ENCODE peak calls at places on chromosome 20, in seven cellular contexts. One of them, this sample, is unnamed.

GRCh38 chr20:25046181-25046641 is 11.7 kb downstream of the ACSS1 start:
- DNase-seq in K562: no peak
- DNase-seq in HCT116: no peak
- DNase-seq in H1: no peak
- DNase-seq in HepG2: peak
- DNase-seq in SK-N-SH: no peak
- DNase-seq in GM12878: no peak
- DNase-seq in this sample: no peak

GRCh38 chr20:9300080-9300479 is 214.3 kb upstream of the LAMP5 start:
- DNase-seq in K562: no peak
- DNase-seq in HCT116: no peak
- DNase-seq in H1: no peak
- DNase-seq in HepG2: no peak
- DNase-seq in SK-N-SH: no peak
- DNase-seq in GM12878: no peak
- DNase-seq in this sample: no peak

GRCh38 chr20:18972251-18972876 is 158.8 kb downstream of the SCP2D1 start:
- DNase-seq in K562: no peak
- DNase-seq in HCT116: no peak
- DNase-seq in H1: no peak
- DNase-seq in HepG2: no peak
- DNase-seq in SK-N-SH: no peak
- DNase-seq in GM12878: no peak
- DNase-seq in this sample: no peak

GRCh38 chr20:17749979-17750721 is 50.4 kb downstream of the BANF2 start:
- DNase-seq in K562: no peak
- DNase-seq in HCT116: no peak
- DNase-seq in H1: no peak
- DNase-seq in HepG2: peak
- DNase-seq in SK-N-SH: no peak
- DNase-seq in GM12878: no peak
- DNase-seq in this sample: peak

GRCh38 chr20:56925696-56926101 is 296.6 kb downstream of the TFAP2C start:
- DNase-seq in K562: no peak
- DNase-seq in HCT116: no peak
- DNase-seq in H1: peak
- DNase-seq in HepG2: no peak
- DNase-seq in SK-N-SH: no peak
- DNase-seq in GM12878: no peak
- DNase-seq in this sample: no peak

GRCh38 chr20:7627734-7628663 is 312.3 kb downstream of the HAO1 start:
- DNase-seq in K562: no peak
- DNase-seq in HCT116: no peak
- DNase-seq in H1: no peak
- DNase-seq in HepG2: no peak
- DNase-seq in SK-N-SH: no peak
- DNase-seq in GM12878: no peak
- DNase-seq in this sample: no peak

GRCh38 chr20:38343107-38343797 is 3.0 kb upstream of the LBP start:
- DNase-seq in K562: peak
- DNase-seq in HCT116: no peak
- DNase-seq in H1: no peak
- DNase-seq in HepG2: peak
- DNase-seq in SK-N-SH: no peak
- DNase-seq in GM12878: no peak
- DNase-seq in this sample: no peak

GRCh38 chr20:5553194-5553815 is 196.9 kb upstream of the SHLD1 start:
- DNase-seq in K562: no peak
- DNase-seq in HCT116: no peak
- DNase-seq in H1: no peak
- DNase-seq in HepG2: no peak
- DNase-seq in SK-N-SH: no peak
- DNase-seq in GM12878: no peak
- DNase-seq in this sample: no peak

GRCh38 chr20:63042448-63043071 is 35.8 kb upstream of the BHLHE23 start:
- DNase-seq in K562: no peak
- DNase-seq in HCT116: no peak
- DNase-seq in H1: no peak
- DNase-seq in HepG2: no peak
- DNase-seq in SK-N-SH: no peak
- DNase-seq in GM12878: peak
- DNase-seq in this sample: no peak

GRCh38 chr20:23143098-23143497 is 57.0 kb upstream of the CD93 start:
- DNase-seq in K562: peak
- DNase-seq in HCT116: peak
- DNase-seq in H1: no peak
- DNase-seq in HepG2: peak
- DNase-seq in SK-N-SH: no peak
- DNase-seq in GM12878: no peak
- DNase-seq in this sample: no peak

GRCh38 chr20:56653221-56653620 is 24.1 kb downstream of the TFAP2C start:
- DNase-seq in K562: no peak
- DNase-seq in HCT116: no peak
- DNase-seq in H1: no peak
- DNase-seq in HepG2: no peak
- DNase-seq in SK-N-SH: no peak
- DNase-seq in GM12878: no peak
- DNase-seq in this sample: no peak

GRCh38 chr20:48406462-48407235 is 421.1 kb downstream of the PREX1 start:
- DNase-seq in K562: no peak
- DNase-seq in HCT116: no peak
- DNase-seq in H1: no peak
- DNase-seq in HepG2: no peak
- DNase-seq in SK-N-SH: no peak
- DNase-seq in GM12878: no peak
- DNase-seq in this sample: no peak
- TF ChIP-seq JUND in K562: no peak
- TF ChIP-seq JUND in HCT116: no peak
- TF ChIP-seq JUND in H1: no peak
- TF ChIP-seq JUND in HepG2: no peak
- TF ChIP-seq JUND in SK-N-SH: no peak
- TF ChIP-seq JUND in GM12878: no peak
- TF ChIP-seq JUND in this sample: no peak

GRCh38 chr20:61718361-61718760 is 347.3 kb downstream of the TAF4 start:
- DNase-seq in K562: no peak
- DNase-seq in HCT116: no peak
- DNase-seq in H1: no peak
- DNase-seq in HepG2: no peak
- DNase-seq in SK-N-SH: no peak
- DNase-seq in GM12878: no peak
- DNase-seq in this sample: no peak
- TF ChIP-seq JUND in K562: no peak
- TF ChIP-seq JUND in HCT116: no peak
- TF ChIP-seq JUND in H1: no peak
- TF ChIP-seq JUND in HepG2: no peak
- TF ChIP-seq JUND in SK-N-SH: no peak
- TF ChIP-seq JUND in GM12878: no peak
- TF ChIP-seq JUND in this sample: no peak

DNA sequence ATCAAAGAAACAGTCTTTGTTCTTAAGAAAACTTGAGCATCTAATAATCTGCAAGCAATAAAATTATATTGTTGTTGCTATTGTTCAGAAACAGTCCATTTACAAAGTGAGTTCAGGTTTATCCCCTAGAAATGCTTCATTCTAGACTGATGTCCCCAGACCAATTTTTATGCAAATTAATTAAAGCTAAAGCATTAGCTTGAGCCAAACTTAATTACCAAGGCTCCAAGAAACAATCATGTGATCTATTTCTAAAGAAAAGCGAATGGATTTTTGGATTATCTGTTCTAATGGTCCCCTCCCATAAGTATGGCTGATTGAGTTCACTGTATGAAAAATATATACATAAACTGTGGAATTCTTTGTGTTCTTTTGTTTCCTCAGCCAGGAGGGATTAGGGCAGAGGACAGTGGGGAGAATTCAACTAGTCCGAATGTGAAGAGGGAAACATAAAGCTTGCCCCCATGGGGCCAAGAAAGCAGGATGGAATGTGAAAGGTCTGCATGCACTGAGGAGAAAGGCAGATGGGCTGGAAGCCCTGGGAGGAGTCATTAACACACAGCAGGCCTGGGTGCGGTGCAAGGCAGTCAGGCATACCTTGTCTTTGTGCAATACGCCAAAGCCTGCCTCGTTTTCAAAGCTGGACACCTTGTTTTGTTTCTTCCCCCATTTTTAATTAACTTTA is 597.1 kb downstream of the KIF16B start:
- DNase-seq in K562: no peak
- DNase-seq in HCT116: no peak
- DNase-seq in H1: peak
- DNase-seq in HepG2: no peak
- DNase-seq in SK-N-SH: no peak
- DNase-seq in GM12878: no peak
- DNase-seq in this sample: no peak
- TF ChIP-seq JUND in K562: no peak
- TF ChIP-seq JUND in HCT116: no peak
- TF ChIP-seq JUND in H1: peak
- TF ChIP-seq JUND in HepG2: no peak
- TF ChIP-seq JUND in SK-N-SH: no peak
- TF ChIP-seq JUND in GM12878: no peak
- TF ChIP-seq JUND in this sample: no peak

DNA sequence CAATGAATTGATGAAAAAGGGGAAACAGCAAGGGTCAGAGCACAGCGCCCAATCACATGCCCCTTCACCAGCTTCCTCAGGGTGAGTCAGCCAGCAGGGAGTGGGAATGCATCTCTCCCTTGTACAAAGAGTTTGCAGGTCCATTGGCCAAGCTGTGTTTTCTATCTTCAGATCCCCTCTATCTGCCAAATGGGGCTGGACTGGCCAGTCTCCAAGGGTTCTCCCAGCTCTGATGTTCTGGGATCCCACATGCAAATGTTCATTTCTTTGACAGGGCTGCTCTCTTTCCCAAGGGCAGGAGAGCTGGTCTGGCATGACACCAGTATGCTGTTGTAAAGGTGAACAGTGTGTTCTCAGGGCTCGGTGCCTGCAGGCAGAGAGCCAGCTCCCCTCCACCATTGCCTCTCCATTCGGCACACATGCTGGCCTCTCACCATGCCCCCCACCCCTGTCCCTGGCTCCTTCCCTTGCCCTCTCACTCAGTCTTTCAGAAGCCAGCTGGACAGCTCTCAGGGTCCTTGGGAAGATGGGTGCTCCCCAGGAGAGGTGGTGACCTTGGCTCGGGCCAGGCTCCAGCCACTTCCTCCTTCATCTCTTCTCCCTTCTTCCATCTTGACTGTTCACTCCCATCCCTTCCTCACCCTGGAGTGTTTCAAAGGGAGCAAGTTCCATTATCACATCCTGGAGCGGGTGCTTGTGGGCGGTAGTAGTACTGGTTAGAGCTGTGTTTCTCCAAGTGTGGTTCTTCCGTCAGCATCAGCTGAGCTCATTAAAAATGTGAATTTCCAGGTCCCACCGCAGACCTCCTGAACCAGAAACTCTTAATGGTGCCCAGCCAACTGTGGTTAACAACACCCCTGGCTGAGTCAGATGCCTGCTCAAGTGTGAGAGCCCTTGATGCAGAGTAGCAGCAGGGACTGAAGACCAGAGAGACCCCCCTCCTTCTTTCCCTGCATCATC is 24.7 kb downstream of the ANGPT4 start:
- DNase-seq in K562: no peak
- DNase-seq in HCT116: no peak
- DNase-seq in H1: no peak
- DNase-seq in HepG2: no peak
- DNase-seq in SK-N-SH: no peak
- DNase-seq in GM12878: peak
- DNase-seq in this sample: no peak
- TF ChIP-seq JUND in K562: no peak
- TF ChIP-seq JUND in HCT116: no peak
- TF ChIP-seq JUND in H1: no peak
- TF ChIP-seq JUND in HepG2: no peak
- TF ChIP-seq JUND in SK-N-SH: no peak
- TF ChIP-seq JUND in GM12878: no peak
- TF ChIP-seq JUND in this sample: no peak

This sample was measured in T47D.